ENCODE peak calls at places on chromosome 15, in ten cellular contexts. Z is NCI-H1436; Q is EL; C is activated effector memory CD4-positive, alpha-beta T cell treated with anti-CD3 and anti-CD28 coated beads, Interleukin-2, amount 50 U/mL, for 16 hours; K is astrocyte of the hippocampus; E is progenitor cell of endocrine pancreas; A is ureter; S is stimulated activated CD4-positive, alpha-beta T cell treated with anti-CD3 and anti-CD28 coated beads, Interleukin-1b, Interleukin-23, amount 100 ng/mL, for 24 hours; R is HS-5; W is psoas muscle. G is an unnamed sample.

GRCh38 chr15:74365619-74366445 is 1.6 kb downstream of the CYP11A1 start:
- DNase-seq in S (no peak), A (no peak), W (peak; percentile 74), K (peak; percentile 74), Q (peak; percentile 68), C (no peak), E (peak; percentile 42), R (peak; percentile 33), Z (no peak), G (no peak)

GRCh38 chr15:52789601-52790165 is 453 bp downstream of the ONECUT1 start:
- DNase-seq in W (no peak), R (no peak), C (no peak), K (peak; percentile 41), S (no peak), E (no peak), A (no peak), Q (peak; percentile 18), Z (no peak), G (no peak)

GRCh38 chr15:45871121-45871855 is 236.5 kb downstream of the SQOR start:
- DNase-seq in S (no peak), A (no peak), C (no peak), R (no peak), K (peak; percentile 26), E (no peak), Z (no peak), W (no peak), Q (peak; percentile 55), G (no peak)

GRCh38 chr15:97692317-97693015 is 268.0 kb upstream of the ARRDC4 start:
- DNase-seq in Z (no peak), A (no peak), Q (no peak), R (no peak), C (no peak), K (no peak), S (no peak), W (no peak), E (no peak), G (no peak)

GRCh38 chr15:69610858-69611257 is 158.2 kb downstream of the RPLP1 start:
- DNase-seq in E (no peak), K (no peak), Z (no peak), A (no peak), S (no peak), W (no peak), R (no peak), C (no peak), Q (no peak), G (no peak)

GRCh38 chr15:37095993-37096877 is 4.1 kb downstream of the MEIS2 start:
- DNase-seq in E (no peak), Z (no peak), W (no peak), C (no peak), A (no peak), R (no peak), K (peak; percentile 58), S (no peak), Q (no peak), G (no peak)

GRCh38 chr15:84817461-84818081 is 415 bp downstream of the ALPK3 start:
- DNase-seq in A (no peak), R (no peak), K (peak; percentile 46), C (no peak), Q (no peak), E (peak; percentile 48), Z (no peak), S (no peak), W (no peak), G (no peak)

GRCh38 chr15:62118446-62118964 is 46.6 kb downstream of the C2CD4B start:
- DNase-seq in C (no peak), K (no peak), R (no peak), E (no peak), S (no peak), A (no peak), Q (no peak), W (no peak), Z (no peak), G (no peak)

GRCh38 chr15:35876762-35877161 is 330.8 kb upstream of the DPH6 start:
- DNase-seq in R (no peak), Q (no peak), E (no peak), S (no peak), Z (no peak), W (no peak), A (no peak), C (no peak), K (no peak), G (no peak)

GRCh38 chr15:95701410-95701809 is 629.1 kb upstream of the NR2F2 start:
- DNase-seq in A (no peak), W (no peak), Q (no peak), R (no peak), E (no peak), K (no peak), Z (no peak), C (no peak), S (no peak), G (no peak)

GRCh38 chr15:100778831-100779288 is 100.8 kb upstream of the ALDH1A3 start:
- DNase-seq in Z (no peak), W (no peak), E (peak; percentile 3), A (peak; percentile 23), S (no peak), K (no peak), Q (no peak), C (peak; percentile 34), R (no peak), G (no peak)

GRCh38 chr15:76169792-76170425 is 110.1 kb downstream of the TMEM266 start:
- DNase-seq in E (no peak), Q (peak; percentile 43), S (no peak), W (peak; percentile 46), Z (no peak), A (no peak), R (no peak), K (peak; percentile 32), C (no peak), G (no peak)

GRCh38 chr15:59237119-59237853 is 30.6 kb downstream of the LDHAL6B start:
- DNase-seq in S (no peak), R (no peak), A (no peak), Q (no peak), W (no peak), C (no peak), E (no peak), Z (no peak), K (no peak), G (no peak)

GRCh38 chr15:87527416-87527815 is 729.1 kb downstream of the NTRK3 start:
- DNase-seq in C (no peak), Z (no peak), Q (peak; percentile 43), W (no peak), A (peak; percentile 52), R (no peak), E (no peak), K (peak; percentile 67), S (no peak), G (no peak)

GRCh38 chr15:91027677-91028076 is 5.3 kb upstream of the VPS33B start:
- DNase-seq in A (no peak), S (no peak), Z (no peak), E (no peak), K (no peak), W (no peak), Q (no peak), R (no peak), C (no peak), G (no peak)

GRCh38 chr15:59587085-59587826 is 24.3 kb upstream of the GCNT3 start:
- DNase-seq in C (no peak), R (no peak), E (no peak), Z (peak; percentile 22), W (no peak), Q (no peak), S (no peak), K (no peak), A (no peak), G (no peak)

GRCh38 chr15:62417444-62417843 is 252.4 kb upstream of the C2CD4B start:
- DNase-seq in E (no peak), W (no peak), A (no peak), Q (peak; percentile 23), C (no peak), K (peak; percentile 69), S (no peak), R (no peak), Z (no peak), G (no peak)

GRCh38 chr15:59170998-59171397 is 35.6 kb upstream of the LDHAL6B start:
- DNase-seq in C (no peak), S (no peak), Z (no peak), E (no peak), Q (no peak), K (no peak), R (no peak), A (no peak), W (no peak), G (no peak)

GRCh38 chr15:64667736-64668161 is 107.6 kb downstream of the RBPMS2 start:
- DNase-seq in C (no peak), W (no peak), K (peak; percentile 81), S (no peak), Z (no peak), A (no peak), Q (peak; percentile 61), E (no peak), R (peak; percentile 31), G (no peak)

GRCh38 chr15:99154271-99154670 is 49.4 kb downstream of the SYNM start:
- DNase-seq in A (no peak), Z (no peak), W (no peak), Q (no peak), R (no peak), S (no peak), C (no peak), E (no peak), K (peak; percentile 20), G (no peak)

G was measured in omental fat pad.